ENCODE peak calls at places on chromosomes 11 and 22, in six cellular contexts. J is cardiac muscle cell, T is ureter, A is iPS-NIHi11, E is activated T-helper 1 cell treated with Interleukin-2 at 50 U/mL for 16 hours, Q is endothelial cell. W is an unnamed sample.

GRCh38 chr11:81792416-81792815 is 941.2 kb downstream of the FAM181B start:
- DNase-seq in J (no peak), T (no peak), A (no peak), E (no peak), Q (no peak), W (no peak)

GRCh38 chr22:38657248-38657909 is 941 bp downstream of the CBY1 start:
- DNase-seq in J (peak), T (no peak), A (no peak), E (peak), Q (peak), W (peak)

GRCh38 chr11:19868871-19869270 is 156.2 kb downstream of the NAV2 start:
- DNase-seq in J (no peak), T (no peak), A (no peak), E (no peak), Q (no peak), W (no peak)

GRCh38 chr22:48868554-48868953 is 959.1 kb downstream of the BRD1 start:
- DNase-seq in J (no peak), T (no peak), A (no peak), E (no peak), Q (no peak), W (no peak)

GRCh38 chr22:39205344-39206021 is 39.3 kb downstream of the PDGFB start:
- DNase-seq in J (no peak), T (no peak), A (no peak), E (peak), Q (no peak), W (peak)

GRCh38 chr11:31779268-31779879 is 31.7 kb downstream of the PAX6 start:
- DNase-seq in J (no peak), T (no peak), A (no peak), E (no peak), Q (no peak), W (no peak)

GRCh38 chr11:203945-204586 is 3.1 kb downstream of the BET1L start:
- DNase-seq in J (no peak), T (no peak), A (no peak), E (no peak), Q (no peak), W (peak)

GRCh38 chr22:39277135-39277607 is 32.4 kb upstream of the PDGFB start:
- DNase-seq in J (no peak), T (no peak), A (no peak), E (no peak), Q (no peak), W (no peak)

GRCh38 chr11:69480547-69481392 is 693 bp upstream of the LINC01488 start:
- DNase-seq in J (no peak), T (no peak), A (no peak), E (no peak), Q (no peak), W (no peak)

GRCh38 chr11:109972181-109972715 is 120.9 kb upstream of the ZC3H12C start:
- DNase-seq in J (peak), T (no peak), A (no peak), E (no peak), Q (no peak), W (no peak)

GRCh38 chr11:86341382-86341781 is 33.3 kb upstream of the CCDC81 start:
- DNase-seq in J (no peak), T (no peak), A (no peak), E (no peak), Q (no peak), W (no peak)

GRCh38 chr11:15468471-15468870 is 353.7 kb downstream of the INSC start:
- DNase-seq in J (no peak), T (no peak), A (no peak), E (no peak), Q (no peak), W (no peak)